ENCODE peak calls at places on chromosomes 16 and 17, in five cellular contexts. I is GM12891; A is activated CD4-positive, alpha-beta T cell treated with anti-CD3 and anti-CD28 coated beads for 1 hour; J is NCI-H1092; B is NCI-H1436. R is an unnamed sample.
A peak's percentile ranks its signal among the peaks of the same experiment; 100 is the strongest.

GRCh38 chr17:39671651-39672521 is 3.6 kb downstream of the PNMT start:
- DNase-seq in A (no peak), I (no peak), J (peak; percentile 14), B (peak; percentile 42), R (no peak)

GRCh38 chr16:8801686-8802085 is 4.0 kb downstream of the PMM2 start:
- DNase-seq in I (no peak), J (no peak), B (no peak), A (no peak), R (no peak)

GRCh38 chr17:42252528-42253172 is 23.5 kb downstream of the STAT5B start:
- DNase-seq in I (no peak), A (no peak), B (no peak), J (no peak), R (no peak)

GRCh38 chr16:24135624-24136296 is 120.4 kb upstream of the CACNG3 start:
- DNase-seq in J (no peak), B (no peak), A (no peak), I (no peak), R (no peak)

GRCh38 chr16:88638323-88639230 is at the start of gene IL17C:
- DNase-seq in I (no peak), A (no peak), B (no peak), J (no peak), R (no peak)

GRCh38 chr17:4485676-4486646 is 12.7 kb upstream of the SPNS2 start:
- DNase-seq in A (peak; percentile 36), I (peak; percentile 57), J (no peak), B (no peak), R (no peak)

GRCh38 chr17:29722411-29723198 is 99.9 kb upstream of the CORO6 start:
- DNase-seq in A (no peak), I (no peak), J (no peak), B (no peak), R (peak; percentile 93)

GRCh38 chr16:81190667-81191066 is 47.8 kb upstream of the BCO1 start:
- DNase-seq in B (no peak), J (no peak), A (no peak), I (no peak), R (no peak)

GRCh38 chr17:16282522-16282921 is 65.5 kb downstream of the PIGL start:
- DNase-seq in I (no peak), J (no peak), A (no peak), B (no peak), R (no peak)

GRCh38 chr17:63136381-63137012 is 170.5 kb downstream of the TANC2 start:
- DNase-seq in A (no peak), J (no peak), I (no peak), B (no peak), R (no peak)

GRCh38 chr17:50219345-50219744 is 17.9 kb upstream of the COL1A1 start:
- DNase-seq in I (no peak), J (no peak), B (no peak), A (no peak), R (no peak)

GRCh38 chr17:58679263-58680037 is 12.4 kb downstream of the TEX14 start:
- DNase-seq in I (peak; percentile 39), J (no peak), B (peak; percentile 83), A (no peak), R (no peak)

GRCh38 chr17:67922503-67922902 is 73.8 kb downstream of the C17orf58 start:
- DNase-seq in I (no peak), J (no peak), A (no peak), B (no peak), R (no peak)

GRCh38 chr16:19005561-19006445 is 22.1 kb downstream of the TMC7 start:
- DNase-seq in I (no peak), J (no peak), B (no peak), A (no peak), R (no peak)

GRCh38 chr17:60391419-60392041 is 403 bp downstream of the USP32 start:
- DNase-seq in I (no peak), J (no peak), B (peak; percentile 91), A (no peak), R (no peak)

GRCh38 chr17:81828656-81829055 is 4.4 kb downstream of the MCRIP1 start:
- DNase-seq in I (no peak), B (no peak), J (no peak), A (no peak), R (no peak)

GRCh38 chr16:51151951-51152663 is 1.0 kb upstream of the SALL1 start:
- DNase-seq in B (peak; percentile 70), I (no peak), A (no peak), J (peak; percentile 57), R (no peak)

GRCh38 chr17:6701719-6702118 is 11.4 kb downstream of the SLC13A5 start:
- DNase-seq in B (no peak), J (no peak), I (peak; percentile 74), A (no peak), R (no peak)

GRCh38 chr16:47519037-47519436 is 57.9 kb downstream of the PHKB start:
- DNase-seq in B (no peak), J (no peak), I (no peak), A (no peak), R (no peak)

GRCh38 chr17:79892457-79893236 is 53.4 kb upstream of the CBX4 start:
- DNase-seq in I (no peak), J (no peak), A (no peak), B (peak; percentile 87), R (no peak)

R was measured in SK-N-MC.